ENCODE peak calls at places on chromosomes 6 and 20, in five cellular contexts. T, I, N, O and C are unnamed samples.

GRCh38 chr20:37299718-37300529 is 10.5 kb downstream of the MANBAL start:
- DNase-seq in T (no peak), O (no peak), N (no peak), I (no peak), C (no peak)

GRCh38 chr6:117028256-117028655 is 151.2 kb downstream of the RFX6 start:
- DNase-seq in I (no peak), O (no peak), N (no peak), T (no peak), C (no peak)

GRCh38 chr6:143271024-143271423 is 179.5 kb downstream of the ADAT2 start:
- DNase-seq in T (no peak), O (no peak), I (peak), N (no peak), C (no peak)

GRCh38 chr6:131062245-131063027 is 609 bp downstream of the EPB41L2 start:
- DNase-seq in O (peak), N (no peak), I (no peak), T (peak), C (peak)

GRCh38 chr6:29647927-29648642 is 8.8 kb upstream of the MOG start:
- DNase-seq in T (no peak), I (peak), O (no peak), N (no peak), C (no peak)

GRCh38 chr20:32501709-32502108 is 83.4 kb downstream of the NOL4L start:
- DNase-seq in N (no peak), I (no peak), T (no peak), O (no peak), C (no peak)

GRCh38 chr6:119129968-119130484 is 51.6 kb upstream of the FAM184A start:
- DNase-seq in O (no peak), N (no peak), I (peak), T (no peak), C (no peak)

GRCh38 chr20:53737404-53738038 is 143.9 kb upstream of the ZNF217 start:
- DNase-seq in O (no peak), N (no peak), T (no peak), I (no peak), C (no peak)

GRCh38 chr20:13299401-13299800 is 78.3 kb downstream of the ISM1 start:
- DNase-seq in I (no peak), O (no peak), N (no peak), T (no peak), C (no peak)

GRCh38 chr6:127690092-127690491 is 113.1 kb downstream of the C6orf58 start:
- DNase-seq in O (no peak), T (no peak), N (no peak), I (peak), C (no peak)

GRCh38 chr20:13422637-13423036 is 201.6 kb downstream of the ISM1 start:
- DNase-seq in I (no peak), T (no peak), N (no peak), O (no peak), C (no peak)

GRCh38 chr20:58690351-58690750 is 2.2 kb upstream of the NPEPL1 start:
- DNase-seq in O (no peak), N (no peak), I (no peak), T (no peak), C (no peak)
- H3K27ac ChIP-seq in O (no peak), N (peak), I (no peak), T (no peak), C (no peak)

DNA sequence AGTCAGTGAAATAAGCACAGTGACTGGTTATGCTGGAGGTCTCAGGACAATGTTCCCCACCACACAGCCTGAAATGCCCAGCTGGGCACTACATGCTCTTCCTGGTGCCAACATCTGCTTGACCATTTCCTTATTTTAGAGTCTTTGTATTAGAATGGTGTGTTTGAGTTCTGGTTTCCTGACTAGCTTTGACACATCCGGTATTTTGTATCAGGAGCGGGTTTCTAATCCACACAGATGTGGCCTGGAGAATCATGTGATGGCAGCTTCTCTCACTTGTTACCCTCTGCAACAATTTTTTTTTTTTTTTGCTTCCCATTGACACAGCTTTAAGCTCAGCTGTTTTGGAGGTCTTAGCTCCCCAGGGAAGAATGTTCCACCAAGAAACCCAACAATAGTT is 164.5 kb upstream of the CST7 start:
- DNase-seq in N (no peak), O (no peak), I (no peak), T (no peak), C (no peak)
- H3K27ac ChIP-seq in N (no peak), O (no peak), I (no peak), T (no peak), C (no peak)

GRCh38 chr6:108623995-108624394 is 63.3 kb downstream of the FOXO3 start:
- DNase-seq in O (no peak), I (no peak), T (no peak), N (no peak), C (no peak)

GRCh38 chr6:108632441-108632840 is 71.7 kb downstream of the FOXO3 start:
- DNase-seq in I (no peak), O (no peak), N (no peak), T (no peak), C (no peak)

GRCh38 chr6:108630050-108630714 is 69.5 kb downstream of the FOXO3 start:
- DNase-seq in O (peak), N (no peak), I (no peak), T (no peak), C (no peak)

GRCh38 chr6:108626777-108627176 is 66.1 kb downstream of the FOXO3 start:
- DNase-seq in T (no peak), I (no peak), N (no peak), O (no peak), C (no peak)

GRCh38 chr6:108627692-108628565 is 67.2 kb downstream of the FOXO3 start:
- DNase-seq in I (peak), O (no peak), T (no peak), N (no peak), C (no peak)
- H3K27ac ChIP-seq in I (no peak), O (no peak), T (no peak), N (peak), C (no peak)

GRCh38 chr20:44392088-44392775 is 36.7 kb downstream of the HNF4A start:
- DNase-seq in T (no peak), O (no peak), I (no peak), N (no peak), C (no peak)
- H3K27ac ChIP-seq in T (no peak), O (no peak), I (no peak), N (no peak), C (no peak)

DNA sequence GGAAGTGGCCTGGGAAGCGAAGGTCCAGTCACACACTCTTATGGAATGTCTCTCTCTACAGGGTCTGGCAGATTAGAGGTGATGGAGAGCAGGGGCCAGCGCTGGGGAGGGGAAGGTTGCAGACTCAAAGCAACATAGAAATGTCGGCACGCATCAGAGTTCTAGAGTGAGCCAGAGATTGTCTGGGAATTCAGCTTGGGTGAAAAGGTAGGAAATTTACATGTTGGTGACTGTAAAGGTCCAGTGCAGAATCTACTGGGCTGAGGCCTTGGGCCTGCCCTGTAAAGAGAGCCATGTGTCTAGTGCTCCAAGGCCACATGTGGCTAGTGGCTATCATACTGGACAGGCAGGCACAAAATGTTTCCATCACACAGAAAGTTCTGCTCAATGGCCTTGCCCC is 80.8 kb downstream of the FOXA2 start:
- DNase-seq in N (no peak), I (no peak), T (no peak), O (no peak), C (no peak)
- H3K27ac ChIP-seq in N (no peak), I (no peak), T (no peak), O (no peak), C (no peak)

GRCh38 chr6:150142657-150143501 is at the start of gene PPP1R14C:
- DNase-seq in O (no peak), I (no peak), N (peak), T (no peak), C (peak)

GRCh38 chr6:150140236-150140969 is 2.4 kb upstream of the PPP1R14C start:
- DNase-seq in N (no peak), T (no peak), I (no peak), O (no peak), C (no peak)

GRCh38 chr6:150143521-150144293 is 863 bp downstream of the PPP1R14C start:
- DNase-seq in O (no peak), T (no peak), N (peak), I (no peak), C (no peak)

GRCh38 chr6:150144294-150144868 is 1.5 kb downstream of the PPP1R14C start:
- DNase-seq in I (no peak), O (no peak), N (no peak), T (no peak), C (no peak)

DNA sequence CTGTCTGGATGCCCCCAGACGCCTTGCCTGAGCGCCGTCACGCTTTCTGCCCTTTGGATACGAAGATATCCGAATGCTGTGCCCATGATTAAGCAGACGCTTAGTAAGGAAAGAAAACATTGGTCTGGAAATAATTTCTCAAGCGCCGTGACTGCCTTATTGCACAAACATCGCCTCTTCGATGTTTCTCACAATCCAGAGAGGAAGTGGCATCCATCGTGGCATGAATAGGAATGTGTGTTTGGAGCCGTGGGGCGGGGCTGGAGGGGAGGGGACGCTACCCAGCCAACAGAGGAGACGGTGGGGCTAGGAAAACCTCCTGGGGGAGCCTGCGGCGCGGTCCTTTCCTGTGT is 564 bp upstream of the PPP1R14C start:
- DNase-seq in T (no peak), I (no peak), N (no peak), O (no peak), C (no peak)
- H3K27ac ChIP-seq in T (no peak), I (no peak), N (no peak), O (no peak), C (no peak)

GRCh38 chr6:12000174-12000573 is 11.9 kb upstream of the HIVEP1 start:
- DNase-seq in N (no peak), T (no peak), I (no peak), O (no peak), C (no peak)
- H3K27ac ChIP-seq in N (no peak), T (no peak), I (no peak), O (no peak), C (no peak)